ENCODE peak calls at places on chromosomes 6 and 20, in four cellular contexts. Y, V, C and H are unnamed samples.

GRCh38 chr20:22918286-22918983 is 116.7 kb upstream of the SSTR4 start:
- DNase-seq in Y (no peak), V (no peak), C (no peak), H (no peak)

GRCh38 chr6:145332001-145332400 is 403.3 kb downstream of the EPM2A start:
- DNase-seq in Y (no peak), V (no peak), C (peak; percentile 16), H (peak; percentile 17)

GRCh38 chr20:24208652-24209051 is 220.1 kb upstream of the GGTLC1 start:
- DNase-seq in Y (no peak), V (no peak), C (peak; percentile 28), H (peak; percentile 67)

GRCh38 chr20:59780494-59781185 is 152.8 kb downstream of the SYCP2 start:
- DNase-seq in Y (no peak), V (no peak), C (no peak), H (no peak)

GRCh38 chr20:10074513-10074912 is 39.7 kb downstream of the ANKEF1 start:
- DNase-seq in Y (no peak), V (no peak), C (peak; percentile 38), H (no peak)

GRCh38 chr6:103215835-103216234 is 1643.9 kb downstream of the HACE1 start:
- DNase-seq in Y (no peak), V (no peak), C (no peak), H (no peak)

GRCh38 chr20:50191566-50192363 is 1.1 kb downstream of the CEBPB start:
- DNase-seq in Y (peak; percentile 68), V (peak; percentile 85), C (peak; percentile 42), H (peak; percentile 63)

GRCh38 chr20:64037199-64037497 is 1.2 kb downstream of the C20orf204 start:
- DNase-seq in Y (no peak), V (no peak), C (no peak), H (no peak)

GRCh38 chr6:36605560-36606391 is 11.6 kb downstream of the SRSF3 start:
- DNase-seq in Y (no peak), V (no peak), C (no peak), H (peak; percentile 8)

GRCh38 chr6:139124887-139125672 is 9.8 kb upstream of the HECA start:
- DNase-seq in Y (peak; percentile 36), V (peak; percentile 39), C (peak; percentile 61), H (peak; percentile 38)

GRCh38 chr20:58700121-58700780 is 7.7 kb downstream of the NPEPL1 start:
- DNase-seq in Y (no peak), V (no peak), C (no peak), H (peak; percentile 6)

DNA sequence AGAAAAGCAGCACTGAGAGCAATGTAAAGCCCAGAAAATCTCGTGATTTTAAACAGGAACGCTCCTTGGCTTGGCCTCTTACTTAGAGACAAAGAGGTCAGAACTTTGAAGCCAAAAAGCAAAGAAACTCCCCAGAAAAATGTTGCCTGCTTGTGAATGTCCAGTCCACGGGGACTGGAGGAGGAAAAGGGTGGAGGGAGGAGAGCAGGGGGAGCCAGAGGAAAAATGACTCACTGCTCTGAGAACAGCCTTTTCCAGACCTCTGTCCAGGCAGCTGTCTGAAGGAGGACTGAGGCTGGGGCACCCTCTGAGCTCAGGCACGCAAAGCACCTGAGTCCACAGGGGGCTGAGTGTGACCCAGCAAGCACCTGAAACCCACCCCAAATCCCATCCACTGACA is 64.7 kb downstream of the TRAM2 start:
- DNase-seq in Y (peak; percentile 47), V (no peak), C (no peak), H (no peak)
- TF ChIP-seq FOXJ3 in Y (no peak), V (no peak), C (no peak), H (no peak)

DNA sequence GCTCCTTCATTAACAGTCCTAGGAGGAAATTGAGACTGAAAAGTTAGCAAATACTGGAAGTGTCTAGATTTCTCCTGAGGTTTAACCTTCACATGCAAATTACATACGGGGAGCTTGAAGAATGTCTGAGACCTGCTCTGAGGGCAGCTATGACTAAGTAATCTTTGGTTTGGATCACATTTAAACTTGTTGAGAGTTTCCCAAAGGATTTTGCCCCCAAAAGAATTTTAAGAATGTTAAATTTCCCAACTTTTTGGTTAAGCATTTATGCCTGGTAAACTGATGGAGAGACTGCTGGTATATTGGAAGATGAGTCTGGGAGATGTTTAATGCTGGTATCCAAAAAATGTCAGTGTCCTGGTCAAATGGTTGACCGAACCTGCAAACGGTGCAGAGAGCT is 97.0 kb downstream of the RREB1 start:
- DNase-seq in Y (no peak), V (no peak), C (no peak), H (no peak)
- TF ChIP-seq FOXJ3 in Y (no peak), V (no peak), C (no peak), H (no peak)

DNA sequence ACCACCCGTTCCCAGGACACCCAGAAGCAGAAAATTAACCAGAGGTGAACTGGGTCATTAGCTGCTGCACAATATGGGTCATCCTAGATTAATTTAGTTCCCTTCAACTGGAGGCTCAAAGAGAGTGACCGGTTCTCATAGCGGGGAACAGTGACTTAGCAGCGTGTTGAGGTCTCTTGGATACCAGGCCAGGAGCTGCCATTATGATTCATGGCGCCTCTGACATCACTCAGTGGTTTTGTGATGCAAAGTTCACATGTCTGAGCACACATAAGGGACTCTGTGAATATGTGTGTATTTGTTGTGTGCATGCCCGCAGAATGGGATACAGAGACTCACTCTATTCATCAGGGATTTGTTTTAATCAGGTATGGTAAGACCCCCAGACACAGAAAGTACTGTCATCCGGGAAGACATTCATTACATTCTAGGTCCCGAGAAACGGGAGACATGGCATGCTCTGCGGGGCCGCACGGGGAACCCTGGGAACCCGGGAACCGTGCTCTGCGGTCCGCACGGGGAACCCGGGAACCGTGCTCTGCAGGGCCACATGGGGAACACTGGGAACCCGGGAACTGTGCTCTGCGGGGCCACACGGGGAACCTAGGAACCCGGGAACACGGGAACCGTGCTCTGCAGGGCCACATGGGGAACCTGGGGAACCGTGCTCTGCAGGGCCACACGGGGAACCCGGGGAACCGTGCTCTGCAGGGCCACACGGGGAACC is 165.4 kb upstream of the SULF2 start:
- DNase-seq in Y (no peak), V (no peak), C (no peak), H (no peak)
- TF ChIP-seq FOXJ3 in Y (no peak), V (no peak), C (no peak), H (no peak)

GRCh38 chr20:47300071-47300470 is 56.4 kb downstream of the ZMYND8 start:
- DNase-seq in Y (no peak), V (no peak), C (no peak), H (no peak)
- TF ChIP-seq FOXJ3 in Y (no peak), V (no peak), C (no peak), H (no peak)

DNA sequence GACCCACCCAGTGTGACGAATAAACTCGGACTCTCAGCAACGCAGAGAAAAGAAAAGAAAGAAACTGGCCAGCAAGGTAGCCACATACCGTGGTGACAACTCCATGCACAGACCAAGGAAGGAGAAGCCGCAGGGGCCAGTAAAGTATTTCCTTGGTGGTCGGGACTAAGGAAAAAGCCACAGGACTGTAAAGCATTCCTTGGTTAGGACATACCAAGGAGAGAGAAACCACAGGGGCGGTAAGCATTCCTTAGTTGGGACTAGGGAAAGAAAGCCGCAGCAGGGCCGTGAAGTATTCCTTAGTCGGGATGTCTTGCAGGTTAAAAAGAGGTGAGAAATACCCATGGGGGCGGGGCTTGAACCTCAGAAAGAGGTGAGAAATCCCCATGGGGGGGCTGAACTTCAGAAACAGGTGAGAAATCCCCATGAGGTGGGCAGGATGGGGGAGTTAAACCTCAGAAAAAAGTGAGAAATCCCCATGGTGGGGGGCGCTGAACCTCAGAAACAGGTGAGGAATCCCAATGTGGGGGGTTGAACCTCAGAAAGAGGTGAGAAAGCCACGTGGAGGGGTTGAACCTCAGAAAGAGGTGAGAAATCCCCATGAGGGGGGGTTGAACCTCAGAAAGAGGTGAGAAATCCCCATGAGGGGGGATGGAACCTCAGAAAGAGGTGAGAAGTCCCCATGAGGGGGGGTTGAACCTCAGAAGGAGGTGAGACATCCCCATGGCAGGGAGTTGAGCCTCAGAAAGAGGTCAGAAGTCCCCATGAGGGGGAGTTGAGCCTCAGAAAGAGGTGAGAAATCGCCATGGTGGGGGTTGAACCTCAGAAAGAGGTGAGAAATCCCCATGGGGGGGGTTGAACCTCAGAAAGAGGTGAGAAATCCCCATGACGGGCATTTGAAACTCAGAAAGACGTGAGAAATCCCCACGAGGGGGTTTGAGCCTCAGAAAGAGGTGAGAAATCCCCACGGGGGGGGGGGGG is 14.0 kb upstream of the GOPC start:
- DNase-seq in Y (no peak), V (no peak), C (no peak), H (peak; percentile 50)
- TF ChIP-seq FOXJ3 in Y (no peak), V (no peak), C (no peak), H (no peak)